ENCODE peak calls at places on chromosomes 5 and 9, in six cellular contexts. E, A, Q, H, F and X are unnamed samples.

GRCh38 chr5:65882278-65882677 is 44.1 kb upstream of the ERBIN start:
- DNase-seq in A (no peak), E (no peak), F (no peak), Q (no peak), H (peak), X (no peak)

GRCh38 chr9:87445646-87446045 is 52.0 kb upstream of the DAPK1 start:
- DNase-seq in E (peak), A (peak), F (peak), Q (no peak), H (peak), X (no peak)

GRCh38 chr5:113052041-113052795 is 75.6 kb downstream of the DCP2 start:
- DNase-seq in Q (no peak), F (no peak), E (no peak), A (no peak), H (peak), X (no peak)

GRCh38 chr5:73328665-73329064 is 119.9 kb downstream of the FOXD1 start:
- DNase-seq in Q (no peak), E (no peak), A (no peak), F (no peak), H (no peak), X (no peak)

GRCh38 chr5:107516452-107517184 is 154.1 kb downstream of the EFNA5 start:
- DNase-seq in H (peak), A (no peak), E (no peak), F (no peak), Q (no peak), X (no peak)

GRCh38 chr9:106693546-106693945 is 169.4 kb upstream of the ZNF462 start:
- DNase-seq in Q (no peak), A (no peak), E (no peak), H (peak), F (no peak), X (no peak)

GRCh38 chr5:32791536-32792240 is 80.6 kb downstream of the NPR3 start:
- DNase-seq in F (no peak), H (no peak), E (peak), A (no peak), Q (no peak), X (no peak)

GRCh38 chr5:9176641-9177040 is 369.2 kb downstream of the SEMA5A start:
- DNase-seq in H (no peak), E (no peak), Q (no peak), A (no peak), F (no peak), X (no peak)

GRCh38 chr5:173283318-173284288 is 44.6 kb downstream of the STC2 start:
- DNase-seq in H (peak), F (peak), E (peak), A (peak), Q (peak), X (no peak)

GRCh38 chr5:7815757-7816534 is 35.0 kb downstream of the CFAP90 start:
- DNase-seq in E (peak), Q (peak), A (peak), H (peak), F (peak), X (peak)

GRCh38 chr5:102971693-102972293 is 148.1 kb downstream of the GIN1 start:
- DNase-seq in E (peak), A (no peak), Q (no peak), H (peak), F (no peak), X (no peak)

GRCh38 chr9:38141751-38142150 is 72.7 kb upstream of the SHB start:
- DNase-seq in H (peak), F (no peak), E (peak), Q (no peak), A (no peak), X (no peak)

GRCh38 chr5:160545832-160546231 is 124.2 kb downstream of the PTTG1 start:
- DNase-seq in Q (no peak), H (no peak), F (no peak), A (no peak), E (no peak), X (no peak)

GRCh38 chr9:20291201-20291600 is 331.1 kb downstream of the MLLT3 start:
- DNase-seq in H (no peak), A (no peak), F (no peak), Q (no peak), E (no peak), X (no peak)

GRCh38 chr5:74318985-74319563 is 321.5 kb downstream of the ENC1 start:
- DNase-seq in A (no peak), Q (no peak), H (no peak), E (no peak), F (no peak), X (no peak)

GRCh38 chr9:129613520-129614175 is 7.3 kb downstream of the C9orf50 start:
- DNase-seq in Q (no peak), H (no peak), E (no peak), A (no peak), F (no peak), X (no peak)

GRCh38 chr9:14018061-14018460 is 295.9 kb downstream of the NFIB start:
- DNase-seq in H (peak), A (no peak), F (no peak), E (no peak), Q (no peak), X (no peak)

GRCh38 chr5:161412792-161413191 is 133.7 kb downstream of the GABRB2 start:
- DNase-seq in H (no peak), E (no peak), A (no peak), F (no peak), Q (no peak), X (no peak)

GRCh38 chr5:116388564-116389258 is 185.9 kb downstream of the SEMA6A start:
- DNase-seq in A (peak), E (no peak), H (no peak), Q (no peak), F (no peak), X (no peak)

GRCh38 chr9:116656977-116657376 is 30.1 kb upstream of the TRIM32 start:
- DNase-seq in H (peak), E (no peak), A (no peak), F (no peak), Q (no peak), X (no peak)

GRCh38 chr9:14096182-14096922 is 217.6 kb downstream of the NFIB start:
- DNase-seq in E (no peak), H (peak), F (no peak), Q (no peak), A (peak), X (no peak)

GRCh38 chr9:138010861-138011260 is 133.3 kb downstream of the CACNA1B start:
- DNase-seq in Q (no peak), E (no peak), H (no peak), F (no peak), A (no peak), X (no peak)

GRCh38 chr5:91556-92263 is at the start of gene PLEKHG4B:
- DNase-seq in Q (peak), E (peak), A (no peak), H (no peak), F (no peak), X (no peak)

GRCh38 chr9:111301195-111301594 is 28.8 kb downstream of the OR2K2 start:
- DNase-seq in F (no peak), H (peak), E (no peak), Q (no peak), A (no peak), X (no peak)

GRCh38 chr9:116087246-116087645 is 66.3 kb upstream of the PAPPA start:
- DNase-seq in E (no peak), A (peak), Q (no peak), F (no peak), H (peak), X (no peak)

GRCh38 chr5:102792705-102793104 is 37.6 kb downstream of the PAM start:
- DNase-seq in F (no peak), H (peak), Q (no peak), E (no peak), A (no peak), X (no peak)

GRCh38 chr5:55994502-55994997 is at the start of gene IL6ST:
- DNase-seq in E (peak), F (peak), A (peak), H (peak), Q (no peak), X (peak)

GRCh38 chr5:5487961-5488360 is 65.5 kb downstream of the ICE1 start:
- DNase-seq in A (no peak), E (no peak), Q (no peak), H (no peak), F (no peak), X (no peak)

GRCh38 chr5:142339781-142340180 is 15.0 kb upstream of the SPRY4 start:
- DNase-seq in A (no peak), H (no peak), F (no peak), Q (no peak), E (no peak), X (no peak)